ENCODE peak calls at places on chromosomes 11 and 22, in four cellular contexts. One of them, this sample, is unnamed.

GRCh38 chr11:104522650-104523049 is 358.7 kb upstream of the PDGFD start:
- DNase-seq in activated naive CD4-positive, alpha-beta T cell: no peak
- DNase-seq in H9: no peak
- DNase-seq in AG04450: peak
- DNase-seq in this sample: no peak

GRCh38 chr11:79397252-79397651 is 43.6 kb downstream of the TENM4 start:
- DNase-seq in activated naive CD4-positive, alpha-beta T cell: no peak
- DNase-seq in AG04450: no peak
- DNase-seq in H9: no peak
- DNase-seq in this sample: no peak

GRCh38 chr11:86047275-86047991 is 21.5 kb downstream of the PICALM start:
- DNase-seq in H9: no peak
- DNase-seq in activated naive CD4-positive, alpha-beta T cell: no peak
- DNase-seq in AG04450: no peak
- DNase-seq in this sample: no peak

GRCh38 chr22:19526076-19526701 is 2.0 kb upstream of the CLDN5 start:
- DNase-seq in AG04450: no peak
- DNase-seq in H9: no peak
- DNase-seq in activated naive CD4-positive, alpha-beta T cell: no peak
- DNase-seq in this sample: no peak

GRCh38 chr11:70510106-70510505 is 111.8 kb downstream of the CTTN start:
- DNase-seq in H9: no peak
- DNase-seq in AG04450: no peak
- DNase-seq in activated naive CD4-positive, alpha-beta T cell: no peak
- DNase-seq in this sample: no peak

GRCh38 chr11:90204832-90205646 is 17.8 kb downstream of the CHORDC1 start:
- DNase-seq in activated naive CD4-positive, alpha-beta T cell: no peak
- DNase-seq in AG04450: peak
- DNase-seq in H9: no peak
- DNase-seq in this sample: no peak

GRCh38 chr11:125084761-125085231 is 21.7 kb downstream of the SLC37A2 start:
- DNase-seq in AG04450: no peak
- DNase-seq in activated naive CD4-positive, alpha-beta T cell: no peak
- DNase-seq in H9: no peak
- DNase-seq in this sample: no peak

GRCh38 chr22:50699754-50700386 is 27.2 kb downstream of the SHANK3 start:
- DNase-seq in H9: peak
- DNase-seq in AG04450: no peak
- DNase-seq in activated naive CD4-positive, alpha-beta T cell: no peak
- DNase-seq in this sample: no peak

GRCh38 chr11:93396356-93396755 is 65.8 kb downstream of the DEUP1 start:
- DNase-seq in H9: no peak
- DNase-seq in AG04450: no peak
- DNase-seq in activated naive CD4-positive, alpha-beta T cell: no peak
- DNase-seq in this sample: no peak

GRCh38 chr11:121448431-121448941 is 3.6 kb upstream of the SORL1 start:
- DNase-seq in H9: no peak
- DNase-seq in activated naive CD4-positive, alpha-beta T cell: no peak
- DNase-seq in AG04450: no peak
- DNase-seq in this sample: no peak

GRCh38 chr11:44010789-44011251 is 37.0 kb upstream of the ACCSL start:
- DNase-seq in activated naive CD4-positive, alpha-beta T cell: no peak
- DNase-seq in H9: no peak
- DNase-seq in AG04450: no peak
- DNase-seq in this sample: no peak

GRCh38 chr11:105719073-105719846 is 109.4 kb downstream of the GRIA4 start:
- DNase-seq in H9: no peak
- DNase-seq in activated naive CD4-positive, alpha-beta T cell: no peak
- DNase-seq in AG04450: peak
- DNase-seq in this sample: no peak

GRCh38 chr22:37021710-37022482 is 2.4 kb downstream of the MPST start:
- DNase-seq in activated naive CD4-positive, alpha-beta T cell: peak
- DNase-seq in H9: no peak
- DNase-seq in AG04450: no peak
- DNase-seq in this sample: no peak

GRCh38 chr11:71298016-71298550 is 45.7 kb upstream of the SHANK2 start:
- DNase-seq in activated naive CD4-positive, alpha-beta T cell: no peak
- DNase-seq in AG04450: no peak
- DNase-seq in H9: peak
- DNase-seq in this sample: no peak

GRCh38 chr11:468493-468892 is 18.4 kb downstream of the PTDSS2 start:
- DNase-seq in AG04450: no peak
- DNase-seq in activated naive CD4-positive, alpha-beta T cell: no peak
- DNase-seq in H9: no peak
- DNase-seq in this sample: no peak

GRCh38 chr22:48555606-48556005 is 1272.1 kb downstream of the BRD1 start:
- DNase-seq in activated naive CD4-positive, alpha-beta T cell: no peak
- DNase-seq in H9: no peak
- DNase-seq in AG04450: no peak
- DNase-seq in this sample: no peak

GRCh38 chr11:117180661-117181585 is 2.4 kb downstream of the SIDT2 start:
- DNase-seq in AG04450: no peak
- DNase-seq in activated naive CD4-positive, alpha-beta T cell: no peak
- DNase-seq in H9: peak
- DNase-seq in this sample: no peak

GRCh38 chr11:82747471-82747870 is 13.8 kb upstream of the FAM181B start:
- DNase-seq in AG04450: no peak
- DNase-seq in H9: no peak
- DNase-seq in activated naive CD4-positive, alpha-beta T cell: no peak
- DNase-seq in this sample: no peak

GRCh38 chr11:121105063-121105480 is 4.0 kb downstream of the TECTA start:
- DNase-seq in AG04450: no peak
- DNase-seq in activated naive CD4-positive, alpha-beta T cell: no peak
- DNase-seq in H9: no peak
- DNase-seq in this sample: no peak

GRCh38 chr11:107752954-107753822 is 41.3 kb upstream of the SLN start:
- DNase-seq in activated naive CD4-positive, alpha-beta T cell: no peak
- DNase-seq in H9: no peak
- DNase-seq in AG04450: no peak
- DNase-seq in this sample: no peak

GRCh38 chr11:121365304-121365703 is 72.7 kb downstream of the SC5D start:
- DNase-seq in AG04450: no peak
- DNase-seq in H9: no peak
- DNase-seq in activated naive CD4-positive, alpha-beta T cell: no peak
- DNase-seq in this sample: no peak

GRCh38 chr11:108340958-108341357 is 118.1 kb downstream of the ATM start:
- DNase-seq in activated naive CD4-positive, alpha-beta T cell: no peak
- DNase-seq in H9: peak
- DNase-seq in AG04450: no peak
- DNase-seq in this sample: no peak

GRCh38 chr11:118619444-118620205 is 12.2 kb downstream of the PHLDB1 start:
- DNase-seq in H9: no peak
- DNase-seq in activated naive CD4-positive, alpha-beta T cell: no peak
- DNase-seq in AG04450: peak
- DNase-seq in this sample: peak

GRCh38 chr11:27710536-27710935 is 10.3 kb upstream of the BDNF start:
- DNase-seq in activated naive CD4-positive, alpha-beta T cell: no peak
- DNase-seq in H9: no peak
- DNase-seq in AG04450: no peak
- DNase-seq in this sample: no peak

GRCh38 chr22:38107692-38108515 is 2.6 kb downstream of the BAIAP2L2 start:
- DNase-seq in AG04450: no peak
- DNase-seq in H9: no peak
- DNase-seq in activated naive CD4-positive, alpha-beta T cell: no peak
- DNase-seq in this sample: no peak

GRCh38 chr11:132068556-132068955 is 698.1 kb downstream of the NTM start:
- DNase-seq in AG04450: no peak
- DNase-seq in activated naive CD4-positive, alpha-beta T cell: no peak
- DNase-seq in H9: no peak
- DNase-seq in this sample: no peak

GRCh38 chr11:101323997-101324396 is 194.4 kb upstream of the PGR start:
- DNase-seq in H9: peak
- DNase-seq in AG04450: no peak
- DNase-seq in activated naive CD4-positive, alpha-beta T cell: no peak
- DNase-seq in this sample: no peak

GRCh38 chr22:45310331-45311032 is 748 bp downstream of the FAM118A start:
- DNase-seq in AG04450: no peak
- DNase-seq in H9: no peak
- DNase-seq in activated naive CD4-positive, alpha-beta T cell: no peak
- DNase-seq in this sample: no peak

GRCh38 chr11:45048870-45049825 is 97.3 kb upstream of the PRDM11 start:
- DNase-seq in AG04450: no peak
- DNase-seq in H9: no peak
- DNase-seq in activated naive CD4-positive, alpha-beta T cell: no peak
- DNase-seq in this sample: no peak

GRCh38 chr22:23688121-23688520 is 2.7 kb upstream of the RGL4 start:
- DNase-seq in AG04450: no peak
- DNase-seq in activated naive CD4-positive, alpha-beta T cell: no peak
- DNase-seq in H9: no peak
- DNase-seq in this sample: no peak

GRCh38 chr11:126137146-126137545 is 74.3 kb downstream of the RPUSD4 start:
- DNase-seq in H9: no peak
- DNase-seq in activated naive CD4-positive, alpha-beta T cell: no peak
- DNase-seq in AG04450: no peak
- DNase-seq in this sample: no peak

This sample was measured in GOT3.